ENCODE peak calls at places on chromosome 18, in ten cellular contexts. B is stimulated activated CD4-positive, alpha-beta T cell treated with anti-CD3 and anti-CD28 coated beads, Interleukin-12 subunit alpha, Interleukin-12 subunit beta, amount 100 ng/mL, for 24 hours; L is AG04450; Q is stimulated activated CD8-positive, alpha-beta memory T cell treated with anti-CD3 and anti-CD28 coated beads, Interleukin-2, amount 100 ng/mL, for 1 hour; F is heart left ventricle; U is left ventricle myocardium inferior; A is hypothalamus; J is CD8-positive, alpha-beta memory T cell; H is NCI-H187 treated with DMSO at 0.1 percent for 48 hours; N is GM13977. I is an unnamed sample.

GRCh38 chr18:2410688-2411087 is 160.6 kb downstream of the METTL4 start:
- DNase-seq in B (no peak), L (no peak), Q (no peak), F (no peak), U (no peak), A (no peak), J (no peak), H (no peak), N (no peak), I (no peak)

GRCh38 chr18:61896767-61897166 is 4.0 kb upstream of the RNF152 start:
- DNase-seq in B (no peak), L (no peak), Q (no peak), F (peak), U (peak), A (no peak), J (no peak), H (no peak), N (no peak), I (no peak)

GRCh38 chr18:61992923-61993322 is 100.1 kb upstream of the RNF152 start:
- DNase-seq in B (no peak), L (no peak), Q (no peak), F (no peak), U (no peak), A (no peak), J (no peak), H (no peak), N (no peak), I (no peak)

GRCh38 chr18:3848316-3848715 is 398.3 kb downstream of the TGIF1 start:
- DNase-seq in B (no peak), L (no peak), Q (no peak), F (no peak), U (no peak), A (no peak), J (no peak), H (no peak), N (no peak), I (no peak)

GRCh38 chr18:78796693-78797455 is 182.7 kb upstream of the SALL3 start:
- DNase-seq in B (no peak), L (no peak), Q (no peak), F (no peak), U (no peak), A (no peak), J (no peak), H (no peak), N (no peak), I (no peak)

GRCh38 chr18:36386150-36386920 is 88.8 kb downstream of the FHOD3 start:
- DNase-seq in B (no peak), L (no peak), Q (no peak), F (no peak), U (no peak), A (no peak), J (no peak), H (no peak), N (no peak), I (no peak)

GRCh38 chr18:49898421-49898820 is 85.1 kb upstream of the ACAA2 start:
- DNase-seq in B (peak), L (peak), Q (peak), F (peak), U (peak), A (no peak), J (peak), H (no peak), N (peak), I (no peak)

GRCh38 chr18:63210531-63210930 is 109.0 kb downstream of the BCL2 start:
- DNase-seq in B (no peak), L (no peak), Q (no peak), F (no peak), U (no peak), A (no peak), J (no peak), H (no peak), N (no peak), I (no peak)

GRCh38 chr18:21820811-21821143 is 80.2 kb downstream of the MIB1 start:
- DNase-seq in B (no peak), L (no peak), Q (no peak), F (no peak), U (no peak), A (no peak), J (no peak), H (no peak), N (no peak), I (no peak)

GRCh38 chr18:36309436-36310391 is 12.2 kb downstream of the FHOD3 start:
- DNase-seq in B (no peak), L (peak), Q (no peak), F (no peak), U (no peak), A (no peak), J (no peak), H (no peak), N (no peak), I (peak)

GRCh38 chr18:600107-600506 is 3.3 kb downstream of the CLUL1 start:
- DNase-seq in B (no peak), L (no peak), Q (no peak), F (no peak), U (no peak), A (no peak), J (no peak), H (no peak), N (no peak), I (no peak)

GRCh38 chr18:45467307-45467706 is 148.0 kb upstream of the SLC14A2 start:
- DNase-seq in B (no peak), L (no peak), Q (no peak), F (peak), U (no peak), A (no peak), J (no peak), H (no peak), N (no peak), I (no peak)

GRCh38 chr18:500556-501405 is at the start of gene COLEC12:
- DNase-seq in B (no peak), L (no peak), Q (no peak), F (peak), U (peak), A (peak), J (no peak), H (no peak), N (peak), I (no peak)

GRCh38 chr18:31591113-31591512 is 564 bp upstream of the TTR start:
- DNase-seq in B (no peak), L (no peak), Q (no peak), F (no peak), U (no peak), A (no peak), J (no peak), H (no peak), N (no peak), I (no peak)

GRCh38 chr18:57230861-57231260 is 84.0 kb downstream of the BOD1L2 start:
- DNase-seq in B (no peak), L (no peak), Q (no peak), F (no peak), U (no peak), A (no peak), J (no peak), H (no peak), N (no peak), I (no peak)

GRCh38 chr18:31680836-31681568 is 3.4 kb downstream of the B4GALT6 start:
- DNase-seq in B (no peak), L (no peak), Q (no peak), F (no peak), U (no peak), A (no peak), J (no peak), H (peak), N (no peak), I (no peak)

GRCh38 chr18:50644807-50645206 is 84.9 kb downstream of the MAPK4 start:
- DNase-seq in B (no peak), L (no peak), Q (no peak), F (no peak), U (no peak), A (no peak), J (no peak), H (no peak), N (no peak), I (no peak)

GRCh38 chr18:11937874-11938478 is 29.9 kb upstream of the MPPE1 start:
- DNase-seq in B (peak), L (no peak), Q (peak), F (peak), U (peak), A (peak), J (peak), H (no peak), N (peak), I (no peak)

GRCh38 chr18:21799706-21800105 is 59.1 kb downstream of the MIB1 start:
- DNase-seq in B (no peak), L (no peak), Q (no peak), F (no peak), U (no peak), A (no peak), J (no peak), H (no peak), N (no peak), I (no peak)

GRCh38 chr18:30487962-30488361 is 554.6 kb downstream of the DSC3 start:
- DNase-seq in B (no peak), L (no peak), Q (no peak), F (no peak), U (no peak), A (no peak), J (no peak), H (no peak), N (no peak), I (no peak)